ENCODE peak calls at places on chromosome 4, in ten cellular contexts. I, E, T, R, H, A, X, G, D and C are unnamed samples.

GRCh38 chr4:2733844-2734574 is 22.1 kb downstream of the TNIP2 start:
- DNase-seq in I (no peak), E (no peak), T (no peak), R (no peak), H (no peak), A (no peak), X (no peak), G (no peak), D (no peak), C (no peak)

GRCh38 chr4:79653871-79654270 is 245.8 kb upstream of the GK2 start:
- DNase-seq in I (no peak), E (no peak), T (no peak), R (peak), H (no peak), A (no peak), X (no peak), G (no peak), D (no peak), C (no peak)

GRCh38 chr4:14994242-14994641 is 8.0 kb upstream of the CPEB2 start:
- DNase-seq in I (no peak), E (no peak), T (no peak), R (no peak), H (peak), A (no peak), X (no peak), G (no peak), D (no peak), C (no peak)

GRCh38 chr4:55079451-55080173 is 45.8 kb downstream of the KDR start:
- DNase-seq in I (peak), E (no peak), T (no peak), R (no peak), H (no peak), A (peak), X (no peak), G (no peak), D (no peak), C (no peak)

GRCh38 chr4:139815646-139816601 is 150.3 kb downstream of the MGST2 start:
- DNase-seq in I (peak), E (no peak), T (peak), R (no peak), H (no peak), A (peak), X (peak), G (no peak), D (peak), C (peak)

GRCh38 chr4:188428935-188429334 is 289.7 kb downstream of the TRIML1 start:
- DNase-seq in I (no peak), E (no peak), T (no peak), R (no peak), H (no peak), A (no peak), X (no peak), G (no peak), D (no peak), C (no peak)

GRCh38 chr4:47643845-47644244 is 158.8 kb downstream of the ATP10D start:
- DNase-seq in I (no peak), E (no peak), T (no peak), R (no peak), H (no peak), A (no peak), X (no peak), G (no peak), D (no peak), C (no peak)

GRCh38 chr4:84849051-84849640 is 117.3 kb downstream of the WDFY3 start:
- DNase-seq in I (no peak), E (no peak), T (no peak), R (no peak), H (no peak), A (no peak), X (no peak), G (no peak), D (no peak), C (no peak)

GRCh38 chr4:48739560-48740019 is 40.5 kb downstream of the FRYL start:
- DNase-seq in I (no peak), E (no peak), T (no peak), R (no peak), H (no peak), A (no peak), X (no peak), G (no peak), D (no peak), C (no peak)

GRCh38 chr4:128393111-128393704 is 105.6 kb upstream of the PGRMC2 start:
- DNase-seq in I (no peak), E (no peak), T (no peak), R (no peak), H (no peak), A (peak), X (no peak), G (no peak), D (no peak), C (no peak)

GRCh38 chr4:10831727-10832408 is 147.3 kb upstream of the CLNK start:
- DNase-seq in I (no peak), E (no peak), T (no peak), R (no peak), H (no peak), A (no peak), X (no peak), G (no peak), D (no peak), C (no peak)

GRCh38 chr4:2428496-2429213 is 9.9 kb downstream of the CFAP99 start:
- DNase-seq in I (no peak), E (no peak), T (no peak), R (peak), H (no peak), A (no peak), X (no peak), G (no peak), D (no peak), C (no peak)

GRCh38 chr4:37244583-37245390 is at the start of gene NWD2:
- DNase-seq in I (no peak), E (no peak), T (no peak), R (no peak), H (no peak), A (no peak), X (no peak), G (no peak), D (no peak), C (no peak)

GRCh38 chr4:52198356-52198755 is 147.3 kb downstream of the SPATA18 start:
- DNase-seq in I (no peak), E (no peak), T (no peak), R (no peak), H (no peak), A (no peak), X (no peak), G (no peak), D (no peak), C (no peak)

GRCh38 chr4:137638934-137639333 is 106.6 kb upstream of the PCDH18 start:
- DNase-seq in I (no peak), E (no peak), T (no peak), R (no peak), H (no peak), A (no peak), X (no peak), G (no peak), D (no peak), C (no peak)

GRCh38 chr4:176226736-176227135 is 31.4 kb upstream of the SPATA4 start:
- DNase-seq in I (no peak), E (no peak), T (no peak), R (no peak), H (no peak), A (no peak), X (no peak), G (no peak), D (no peak), C (no peak)

GRCh38 chr4:22391548-22391947 is 124.3 kb downstream of the ADGRA3 start:
- DNase-seq in I (no peak), E (no peak), T (peak), R (no peak), H (peak), A (no peak), X (no peak), G (no peak), D (no peak), C (no peak)

DNA sequence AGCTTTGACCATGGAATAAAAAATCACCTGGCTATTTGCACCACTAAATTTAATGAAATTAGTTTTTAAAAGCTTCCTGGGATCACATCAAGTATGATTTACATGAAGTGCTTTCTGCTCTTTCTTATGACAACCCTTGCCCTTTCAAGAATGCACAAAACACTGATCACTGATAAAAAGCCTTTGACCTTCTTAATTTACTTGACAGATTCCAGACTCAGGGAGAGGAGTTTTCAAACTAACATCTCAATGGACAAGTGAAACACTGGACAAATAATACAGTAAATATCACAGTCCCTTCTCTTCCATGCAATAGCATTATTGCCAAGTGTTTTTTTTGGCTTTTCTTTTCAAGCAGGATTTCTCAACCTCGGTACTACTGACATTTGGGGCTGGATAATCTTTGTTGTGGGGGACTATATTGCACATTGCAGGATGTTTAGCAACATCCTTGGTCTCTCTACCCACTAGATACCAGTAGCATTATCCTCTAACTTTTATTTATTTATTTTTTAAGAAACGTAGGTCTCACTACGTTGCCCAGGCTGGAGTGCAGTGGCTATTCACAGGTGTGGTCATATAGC is 86.3 kb downstream of the ZNF827 start:
- DNase-seq in I (no peak), E (no peak), T (no peak), R (no peak), H (no peak), A (no peak), X (no peak), G (no peak), D (no peak), C (no peak)
- H3K27ac ChIP-seq in I (peak), E (no peak), T (no peak), R (no peak), H (no peak), A (no peak), X (no peak), G (no peak), D (peak), C (no peak)

DNA sequence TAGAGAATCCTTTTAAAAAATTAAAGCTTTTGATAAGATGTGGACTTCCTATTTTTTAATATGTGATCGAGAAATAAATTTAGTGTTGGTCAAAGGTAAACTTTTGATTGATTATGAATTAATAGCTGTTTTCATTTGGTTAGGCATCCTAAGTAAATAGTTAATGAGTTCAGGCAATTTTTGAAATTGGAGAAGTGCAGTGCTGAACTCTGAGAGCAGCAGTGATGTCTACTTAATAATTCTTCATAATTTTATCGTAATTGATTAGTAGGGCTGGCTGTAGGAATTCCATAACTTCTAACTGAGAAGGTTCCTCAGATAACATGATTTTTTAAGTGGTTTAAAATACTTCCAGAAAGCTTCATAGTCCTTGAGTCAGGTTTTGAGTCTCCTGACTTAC is 1.5 kb downstream of the MND1 start:
- DNase-seq in I (no peak), E (no peak), T (no peak), R (no peak), H (no peak), A (no peak), X (no peak), G (no peak), D (no peak), C (no peak)
- H3K27ac ChIP-seq in I (no peak), E (no peak), T (no peak), R (no peak), H (peak), A (no peak), X (no peak), G (no peak), D (no peak), C (no peak)

GRCh38 chr4:17109126-17109525 is 210.7 kb upstream of the LDB2 start:
- DNase-seq in I (no peak), E (no peak), T (no peak), R (no peak), H (no peak), A (no peak), X (no peak), G (no peak), D (no peak), C (no peak)

GRCh38 chr4:17111959-17112659 is 213.7 kb upstream of the LDB2 start:
- DNase-seq in I (peak), E (no peak), T (no peak), R (no peak), H (no peak), A (no peak), X (no peak), G (peak), D (no peak), C (no peak)

GRCh38 chr4:17115546-17115945 is 217.1 kb upstream of the LDB2 start:
- DNase-seq in I (no peak), E (no peak), T (no peak), R (no peak), H (no peak), A (no peak), X (no peak), G (no peak), D (no peak), C (no peak)

DNA sequence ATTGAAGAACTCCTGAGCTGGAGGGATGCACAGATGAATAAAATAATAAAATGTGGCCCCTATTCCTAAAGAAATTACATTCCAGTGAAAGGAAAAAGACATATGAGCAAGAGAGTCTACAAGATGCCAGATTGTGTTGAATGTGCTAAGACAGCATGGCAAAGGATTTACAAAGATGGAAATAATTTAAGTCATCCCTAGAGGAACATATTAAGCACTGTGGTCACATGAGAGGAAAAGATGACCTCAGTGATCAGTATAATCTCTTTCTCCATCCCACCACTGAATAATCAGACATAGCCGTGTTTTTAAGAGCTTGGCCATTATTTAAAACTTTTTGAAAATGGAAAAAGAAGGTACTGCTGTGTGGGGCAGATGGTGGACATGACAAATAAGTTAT is 213.0 kb upstream of the LDB2 start:
- DNase-seq in I (no peak), E (no peak), T (no peak), R (no peak), H (no peak), A (no peak), X (no peak), G (no peak), D (no peak), C (no peak)
- H3K27ac ChIP-seq in I (no peak), E (no peak), T (no peak), R (no peak), H (no peak), A (no peak), X (no peak), G (no peak), D (no peak), C (no peak)

DNA sequence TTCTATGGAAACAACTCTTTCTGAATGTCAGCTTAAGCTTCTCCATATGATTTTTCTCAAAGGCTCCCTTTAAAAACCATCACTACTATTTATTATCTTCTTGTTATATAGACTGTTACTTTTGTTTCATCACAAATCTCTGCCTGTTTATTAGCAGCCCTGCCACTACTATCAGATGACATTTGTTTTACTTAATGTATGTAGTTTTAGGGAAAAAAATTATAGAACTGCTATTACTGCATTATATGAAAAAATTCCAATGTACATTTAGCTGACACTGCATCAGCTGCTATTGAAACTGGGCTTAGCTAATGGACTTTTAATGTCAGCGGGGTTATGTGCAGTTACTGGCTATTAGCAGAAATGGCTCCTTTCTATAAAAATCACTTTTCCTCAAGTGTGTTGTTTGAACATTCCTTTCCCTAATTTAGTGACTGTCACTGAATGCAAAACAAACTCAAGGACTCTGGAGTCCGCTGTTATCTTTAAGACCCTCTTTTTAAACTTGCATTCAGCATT is 10.7 kb downstream of the UNC5C start:
- DNase-seq in I (no peak), E (no peak), T (no peak), R (no peak), H (no peak), A (no peak), X (no peak), G (no peak), D (no peak), C (no peak)
- H3K27ac ChIP-seq in I (no peak), E (peak), T (no peak), R (peak), H (no peak), A (no peak), X (no peak), G (no peak), D (peak), C (no peak)

DNA sequence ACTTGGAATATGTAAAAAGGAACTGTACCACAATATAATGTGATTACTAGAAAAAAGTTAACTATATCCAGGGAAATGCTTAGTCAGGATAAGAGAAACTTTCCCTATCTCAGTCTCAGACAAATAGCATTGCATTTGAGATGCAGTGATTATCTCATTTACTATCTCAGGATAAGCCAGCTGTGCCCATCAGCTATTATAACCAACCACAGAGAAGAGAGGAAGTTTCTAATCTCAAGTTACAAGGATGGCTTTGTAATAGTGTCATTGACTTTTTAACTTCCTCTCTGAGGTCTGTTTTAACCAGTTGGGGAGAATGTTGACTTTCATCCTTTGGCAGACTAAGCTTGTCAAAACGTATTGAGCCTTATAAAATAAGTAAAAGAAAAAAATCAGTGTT is 56.5 kb downstream of the SNX25 start:
- DNase-seq in I (no peak), E (no peak), T (peak), R (no peak), H (no peak), A (no peak), X (no peak), G (no peak), D (no peak), C (no peak)
- H3K27ac ChIP-seq in I (no peak), E (no peak), T (no peak), R (no peak), H (no peak), A (no peak), X (peak), G (no peak), D (no peak), C (no peak)

DNA sequence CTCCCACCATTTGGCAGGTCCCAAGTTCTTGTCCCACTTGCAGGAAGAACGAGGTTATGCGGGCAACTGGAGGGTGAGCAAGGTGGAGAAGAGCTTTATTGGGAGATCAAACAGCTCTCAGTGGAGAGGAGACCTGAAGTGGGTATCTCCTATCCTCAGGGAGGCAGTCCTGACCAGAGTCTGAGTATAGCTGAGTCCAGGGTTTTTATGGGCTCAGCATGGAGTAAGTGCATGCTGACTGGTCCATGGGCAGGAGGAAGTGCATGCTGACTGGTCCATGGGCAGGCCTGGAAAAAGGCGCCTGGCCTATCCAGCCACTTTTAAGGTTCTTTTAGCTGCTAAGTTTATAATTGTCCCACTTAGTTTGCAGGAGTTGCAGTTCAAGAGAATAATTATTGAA is 7.4 kb upstream of the HNRNPD start:
- DNase-seq in I (no peak), E (no peak), T (no peak), R (no peak), H (no peak), A (no peak), X (no peak), G (no peak), D (no peak), C (no peak)
- H3K27ac ChIP-seq in I (peak), E (no peak), T (no peak), R (no peak), H (no peak), A (no peak), X (peak), G (no peak), D (no peak), C (no peak)

GRCh38 chr4:98865059-98865458 is 63.9 kb downstream of the EIF4E start:
- DNase-seq in I (no peak), E (no peak), T (no peak), R (no peak), H (no peak), A (no peak), X (no peak), G (no peak), D (no peak), C (no peak)
- H3K27ac ChIP-seq in I (no peak), E (no peak), T (no peak), R (no peak), H (no peak), A (no peak), X (no peak), G (no peak), D (no peak), C (no peak)

GRCh38 chr4:108141213-108142045 is 27.3 kb downstream of the LEF1 start:
- DNase-seq in I (no peak), E (no peak), T (no peak), R (no peak), H (no peak), A (no peak), X (no peak), G (no peak), D (no peak), C (no peak)

GRCh38 chr4:108140328-108140727 is 28.4 kb downstream of the LEF1 start:
- DNase-seq in I (no peak), E (no peak), T (no peak), R (no peak), H (no peak), A (no peak), X (no peak), G (no peak), D (no peak), C (no peak)

GRCh38 chr4:108130955-108131354 is 37.8 kb downstream of the LEF1 start:
- DNase-seq in I (no peak), E (no peak), T (no peak), R (no peak), H (no peak), A (no peak), X (no peak), G (no peak), D (no peak), C (no peak)

GRCh38 chr4:108139089-108139488 is 29.6 kb downstream of the LEF1 start:
- DNase-seq in I (no peak), E (no peak), T (no peak), R (no peak), H (no peak), A (no peak), X (no peak), G (no peak), D (no peak), C (no peak)

GRCh38 chr4:108135549-108136209 is 33.1 kb downstream of the LEF1 start:
- DNase-seq in I (no peak), E (no peak), T (no peak), R (no peak), H (no peak), A (no peak), X (no peak), G (no peak), D (no peak), C (no peak)
- H3K27ac ChIP-seq in I (no peak), E (no peak), T (no peak), R (no peak), H (no peak), A (no peak), X (no peak), G (no peak), D (no peak), C (no peak)